ENCODE peak calls at places on chromosomes 1 and 21, in eight cellular contexts. O is mammary epithelial cell, V is MM.1S, I is SJSA1, P is lower lobe of right lung, A is heart right ventricle, W is right atrium auricular region, H is tibial artery. E is an unnamed sample. For H3K27me3, H3K4me1 and H3K9me3, the result is how much of the 10 kb centered on the place peaks cover.

GRCh38 chr1:110196917-110197782 is 13.0 kb upstream of the KCNC4 start:
- DNase-seq in O (peak), V (peak), I (no peak), P (no peak), A (no peak), W (no peak), H (no peak), E (no peak)

GRCh38 chr1:180881806-180882509 is 30.7 kb upstream of the KIAA1614 start:
- DNase-seq in O (peak), V (peak), I (no peak), P (no peak), A (no peak), W (no peak), H (no peak), E (no peak)

GRCh38 chr1:48777219-48777895 is 666 bp upstream of the BEND5 start:
- DNase-seq in O (no peak), V (no peak), I (no peak), P (no peak), A (no peak), W (no peak), H (no peak), E (peak)

GRCh38 chr1:31798433-31799195 is 17.2 kb downstream of the SPOCD1 start:
- DNase-seq in O (peak), V (no peak), I (peak), P (peak), A (no peak), W (no peak), H (peak), E (no peak)

GRCh38 chr1:206004269-206004800 is 1.1 kb upstream of the RAB7B start:
- DNase-seq in O (no peak), V (no peak), I (no peak), P (no peak), A (no peak), W (no peak), H (no peak), E (no peak)

GRCh38 chr1:206703647-206704046 is 18.9 kb downstream of the MAPKAPK2 start:
- DNase-seq in O (no peak), V (peak), I (no peak), P (no peak), A (no peak), W (no peak), H (no peak), E (no peak)

GRCh38 chr1:51444096-51444495 is 75.0 kb downstream of the EPS15 start:
- DNase-seq in O (no peak), V (no peak), I (no peak), P (no peak), A (no peak), W (no peak), H (no peak), E (no peak)

GRCh38 chr1:224582041-224582440 is 34.1 kb upstream of the CNIH3 start:
- DNase-seq in O (no peak), V (no peak), I (no peak), P (no peak), A (no peak), W (no peak), H (no peak), E (no peak)

GRCh38 chr1:199155166-199156033 is 516.6 kb downstream of the PTPRC start:
- DNase-seq in O (no peak), V (no peak), I (no peak), P (no peak), A (no peak), W (no peak), H (no peak), E (no peak)

GRCh38 chr1:54481201-54481884 is 66.7 kb upstream of the ACOT11 start:
- DNase-seq in O (no peak), V (no peak), I (no peak), P (no peak), A (no peak), W (no peak), H (no peak), E (no peak)

GRCh38 chr1:204461331-204462228 is 33.0 kb downstream of the PIK3C2B start:
- DNase-seq in O (no peak), V (no peak), I (no peak), P (no peak), A (peak), W (no peak), H (no peak), E (peak)

GRCh38 chr21:39051561-39051949 is 131.7 kb downstream of the PSMG1 start:
- DNase-seq in O (peak), V (no peak), I (no peak), P (no peak), A (no peak), W (no peak), H (no peak), E (no peak)

GRCh38 chr1:86507935-86508582 is 38.8 kb upstream of the CLCA4 start:
- DNase-seq in O (no peak), V (peak), I (no peak), P (no peak), A (no peak), W (no peak), H (no peak), E (no peak)

GRCh38 chr1:111656093-111657017 is 36.8 kb downstream of the RAP1A start:
- DNase-seq in O (peak), V (peak), I (no peak), P (no peak), A (no peak), W (no peak), H (no peak), E (no peak)

GRCh38 chr1:203536981-203537455 is 43.1 kb downstream of the OPTC start:
- DNase-seq in O (peak), V (no peak), I (no peak), P (peak), A (no peak), W (no peak), H (no peak), E (no peak)

GRCh38 chr1:182765416-182765815 is 24.2 kb upstream of the NPL start:
- DNase-seq in O (no peak), V (no peak), I (no peak), P (no peak), A (no peak), W (no peak), H (no peak), E (no peak)

GRCh38 chr1:227999056-227999930 is 7.5 kb upstream of the WNT3A start:
- DNase-seq in O (peak), V (peak), I (peak), P (peak), A (peak), W (peak), H (peak), E (peak)
- H3K27me3 ChIP-seq in O (under half), V (under half), I (under half), P (under half), A (under half), W (under half), H (under half), E (under half)

GRCh38 chr21:45162115-45162514 is 87.7 kb downstream of the ADARB1 start:
- DNase-seq in O (no peak), V (no peak), I (no peak), P (no peak), A (no peak), W (no peak), H (no peak), E (no peak)

GRCh38 chr21:45164124-45164511 is 89.7 kb downstream of the ADARB1 start:
- DNase-seq in O (no peak), V (no peak), I (no peak), P (no peak), A (no peak), W (no peak), H (no peak), E (no peak)

GRCh38 chr21:45164838-45165237 is 90.5 kb downstream of the ADARB1 start:
- DNase-seq in O (no peak), V (no peak), I (no peak), P (no peak), A (no peak), W (no peak), H (no peak), E (no peak)

GRCh38 chr21:45162809-45163208 is 88.4 kb downstream of the ADARB1 start:
- DNase-seq in O (no peak), V (no peak), I (no peak), P (no peak), A (no peak), W (no peak), H (no peak), E (no peak)

GRCh38 chr21:45163413-45164123 is 89.2 kb downstream of the ADARB1 start:
- DNase-seq in O (no peak), V (no peak), I (no peak), P (no peak), A (no peak), W (no peak), H (no peak), E (no peak)
- H3K4me1 ChIP-seq in O (under half), V (under half), I (under half), P (under half), A (under half), W (under half), H (half or more), E (under half)

GRCh38 chr1:247145279-247145678 is 26.5 kb downstream of the ZNF124 start:
- DNase-seq in O (no peak), V (no peak), I (no peak), P (no peak), A (no peak), W (no peak), H (no peak), E (no peak)
- H3K9me3 ChIP-seq in O (half or more), V (under half), I (under half), P (half or more), A (half or more), W (under half), H (under half), E (under half)

GRCh38 chr1:157966034-157966671 is 27.3 kb upstream of the KIRREL1 start:
- DNase-seq in O (no peak), V (no peak), I (no peak), P (no peak), A (no peak), W (no peak), H (no peak), E (no peak)

GRCh38 chr1:157965584-157965983 is 27.9 kb upstream of the KIRREL1 start:
- DNase-seq in O (no peak), V (no peak), I (no peak), P (no peak), A (no peak), W (no peak), H (no peak), E (no peak)

GRCh38 chr1:157968503-157968902 is 24.9 kb upstream of the KIRREL1 start:
- DNase-seq in O (peak), V (no peak), I (no peak), P (no peak), A (no peak), W (no peak), H (no peak), E (no peak)

GRCh38 chr1:157968951-157969350 is 24.5 kb upstream of the KIRREL1 start:
- DNase-seq in O (peak), V (no peak), I (no peak), P (no peak), A (no peak), W (no peak), H (no peak), E (no peak)

GRCh38 chr1:157967205-157967604 is 26.2 kb upstream of the KIRREL1 start:
- DNase-seq in O (no peak), V (no peak), I (no peak), P (no peak), A (no peak), W (no peak), H (no peak), E (no peak)
- H3K27me3 ChIP-seq in O (under half), V (under half), I (under half), P (under half), A (under half), W (under half), H (under half), E (under half)

GRCh38 chr1:178684111-178684510 is 40.9 kb upstream of the RALGPS2 start:
- DNase-seq in O (peak), V (no peak), I (no peak), P (no peak), A (no peak), W (no peak), H (no peak), E (no peak)
- H3K4me1 ChIP-seq in O (under half), V (under half), I (under half), P (under half), A (under half), W (under half), H (under half), E (under half)

E was measured in right cardiac atrium.